ENCODE peak calls at places on chromosomes 16 and 17, in six cellular contexts. H is activated CD4-positive, alpha-beta T cell treated with anti-CD3 and anti-CD28 coated beads, Interleukin-2, amount 50 U/mL, for 48 hours; F is foreskin fibroblast; W is posterior cingulate gyrus; R is NCI-H1105; G is cardiac fibroblast. E is an unnamed sample.

GRCh38 chr17:82566129-82566995 is 46.8 kb downstream of the FOXK2 start:
- DNase-seq in F (no peak), G (no peak), H (no peak), W (no peak), R (no peak), E (no peak)

GRCh38 chr16:1028056-1028455 is 44.5 kb upstream of the SSTR5 start:
- DNase-seq in W (no peak), F (no peak), H (no peak), R (no peak), G (no peak), E (no peak)

GRCh38 chr17:42698736-42699414 is 16.5 kb downstream of the CNTNAP1 start:
- DNase-seq in W (no peak), R (no peak), G (peak), F (peak), H (no peak), E (no peak)

GRCh38 chr16:69031877-69032301 is 73.6 kb upstream of the HAS3 start:
- DNase-seq in G (peak), R (no peak), H (no peak), W (no peak), F (no peak), E (no peak)

GRCh38 chr17:561118-561517 is 153.5 kb downstream of the VPS53 start:
- DNase-seq in F (peak), H (peak), W (no peak), G (peak), R (no peak), E (no peak)

GRCh38 chr17:31537558-31537957 is 146.1 kb downstream of the RAB11FIP4 start:
- DNase-seq in F (peak), H (no peak), G (no peak), W (no peak), R (no peak), E (no peak)

GRCh38 chr17:74431568-74432483 is at the start of gene GPRC5C:
- DNase-seq in F (no peak), R (peak), H (peak), W (peak), G (no peak), E (peak)

GRCh38 chr16:66752958-66753357 is 1.5 kb upstream of the DYNC1LI2 start:
- DNase-seq in F (no peak), H (no peak), R (no peak), G (no peak), W (no peak), E (no peak)